ENCODE peak calls at places on chromosomes 3 and 15, in eight cellular contexts. B is HFF-Myc, X is kidney epithelial cell, E is AG10803, N is colonic mucosa, O is Panc1, Z is fibroblast of lung, I is cardiac fibroblast. T is an unnamed sample.

GRCh38 chr3:177358968-177359600 is 161.8 kb upstream of the TBL1XR1 start:
- DNase-seq in X (no peak), B (no peak), Z (no peak), O (peak; percentile 24), I (no peak), N (peak; percentile 86), E (no peak), T (no peak)

GRCh38 chr3:141905129-141905528 is 28.7 kb downstream of the ATP1B3 start:
- DNase-seq in B (no peak), O (no peak), X (no peak), E (peak; percentile 31), I (peak; percentile 22), N (no peak), Z (no peak), T (no peak)

GRCh38 chr15:77121599-77121998 is 50.7 kb upstream of the TSPAN3 start:
- DNase-seq in B (no peak), O (no peak), X (no peak), I (no peak), N (no peak), E (no peak), Z (no peak), T (no peak)

GRCh38 chr15:64774556-64775523 is 549 bp downstream of the RBPMS2 start:
- DNase-seq in O (no peak), N (no peak), X (no peak), B (no peak), I (no peak), Z (no peak), E (no peak), T (no peak)

GRCh38 chr15:26721231-26721630 is 51.6 kb downstream of the GABRB3 start:
- DNase-seq in X (no peak), E (no peak), O (no peak), N (no peak), B (no peak), I (no peak), Z (no peak), T (no peak)

GRCh38 chr15:57537072-57537471 is 54.6 kb upstream of the MYZAP start:
- DNase-seq in O (no peak), B (peak; percentile 75), I (peak; percentile 87), N (peak; percentile 40), X (peak; percentile 57), Z (peak; percentile 46), E (peak; percentile 92), T (no peak)

GRCh38 chr3:101384426-101384825 is 64.1 kb upstream of the IMPG2 start:
- DNase-seq in O (no peak), X (no peak), B (no peak), Z (no peak), I (no peak), E (no peak), N (no peak), T (no peak)

GRCh38 chr15:68511073-68511991 is 67.5 kb upstream of the CORO2B start:
- DNase-seq in E (peak; percentile 98), X (no peak), I (peak; percentile 97), B (no peak), Z (peak; percentile 48), N (no peak), O (no peak), T (no peak)

GRCh38 chr3:150783334-150783733 is 20.4 kb upstream of the SIAH2 start:
- DNase-seq in O (no peak), X (no peak), Z (no peak), N (no peak), B (no peak), E (peak; percentile 56), I (peak; percentile 22), T (no peak)

GRCh38 chr3:69439683-69440270 is 53.9 kb upstream of the FRMD4B start:
- DNase-seq in E (peak; percentile 36), X (no peak), Z (peak; percentile 59), N (no peak), B (no peak), I (peak; percentile 46), O (no peak), T (no peak)

GRCh38 chr3:124467980-124468902 is 262.0 kb upstream of the UMPS start:
- DNase-seq in E (peak; percentile 32), N (peak; percentile 60), Z (peak; percentile 52), I (peak; percentile 49), X (no peak), B (no peak), O (peak; percentile 33), T (no peak)

GRCh38 chr3:123660900-123661299 is 76.0 kb upstream of the HACD2 start:
- DNase-seq in O (no peak), X (peak; percentile 88), Z (peak; percentile 99), N (peak; percentile 90), I (peak; percentile 99), B (peak; percentile 73), E (peak; percentile 99), T (peak; percentile 50)

GRCh38 chr3:143442761-143443477 is 323.3 kb downstream of the CHST2 start:
- DNase-seq in X (no peak), B (no peak), O (no peak), I (peak; percentile 16), N (no peak), Z (no peak), E (no peak), T (no peak)

GRCh38 chr3:150968341-150968740 is 4.2 kb downstream of the CLRN1 start:
- DNase-seq in E (no peak), B (no peak), Z (no peak), X (no peak), O (no peak), N (no peak), I (no peak), T (no peak)

GRCh38 chr15:73493936-73494335 is 51.0 kb downstream of the REC114 start:
- DNase-seq in X (no peak), Z (no peak), I (no peak), B (no peak), O (no peak), N (no peak), E (no peak), T (no peak)

GRCh38 chr3:141275032-141275422 is 43.4 kb downstream of the PXYLP1 start:
- DNase-seq in N (no peak), X (peak; percentile 49), E (peak; percentile 33), Z (peak; percentile 24), B (no peak), O (no peak), I (peak; percentile 21), T (no peak)

GRCh38 chr3:33577588-33577987 is 137.4 kb upstream of the UBP1 start:
- DNase-seq in E (no peak), Z (no peak), B (no peak), I (no peak), X (no peak), N (no peak), O (no peak), T (no peak)

GRCh38 chr15:90915216-90915807 is 12.2 kb downstream of the MAN2A2 start:
- DNase-seq in I (no peak), B (no peak), O (no peak), X (no peak), E (no peak), Z (no peak), N (no peak), T (no peak)

GRCh38 chr3:112377418-112378071 is 44.6 kb downstream of the CD200 start:
- DNase-seq in X (no peak), O (no peak), E (no peak), Z (peak; percentile 64), I (peak; percentile 77), N (no peak), B (no peak), T (no peak)

GRCh38 chr15:96416934-96417759 is 86.6 kb downstream of the NR2F2 start:
- DNase-seq in N (no peak), Z (peak; percentile 44), O (no peak), I (peak; percentile 22), B (no peak), E (no peak), X (no peak), T (no peak)

GRCh38 chr3:106013971-106014370 is 145.2 kb upstream of the CBLB start:
- DNase-seq in E (peak; percentile 93), X (peak; percentile 83), O (peak; percentile 50), I (peak; percentile 66), Z (peak; percentile 94), B (peak; percentile 58), N (no peak), T (peak; percentile 50)

GRCh38 chr3:172939651-172940293 is 189.2 kb downstream of the ECT2 start:
- DNase-seq in O (no peak), I (peak; percentile 41), B (no peak), N (no peak), E (peak; percentile 1), X (no peak), Z (no peak), T (no peak)

GRCh38 chr3:17686613-17687012 is 55.8 kb downstream of the TBC1D5 start:
- DNase-seq in N (no peak), B (no peak), E (peak; percentile 24), I (peak; percentile 22), Z (peak; percentile 15), X (no peak), O (no peak), T (no peak)
- TF ChIP-seq CTCF in N (no peak), B (peak; percentile 7), E (peak; percentile 36), I (peak; percentile 27), Z (no peak), X (peak; percentile 12), O (peak; percentile 43), T (peak; percentile 38)

GRCh38 chr3:9136746-9137434 is 112.6 kb downstream of the SRGAP3 start:
- DNase-seq in O (no peak), X (no peak), N (no peak), I (no peak), Z (no peak), B (no peak), E (no peak), T (no peak)
- H3K4me3 ChIP-seq in O (no peak overlapping the region), X (no peak overlapping the region), N (no peak overlapping the region), I (no peak overlapping the region), Z (no peak overlapping the region), B (no peak overlapping the region), E (no peak overlapping the region), T (no peak overlapping the region)

GRCh38 chr3:55540579-55540978 is 53.5 kb upstream of the WNT5A start:
- DNase-seq in Z (no peak), I (no peak), B (no peak), X (no peak), N (no peak), O (no peak), E (no peak), T (no peak)
- TF ChIP-seq CTCF in Z (no peak), I (no peak), B (no peak), X (no peak), N (no peak), O (no peak), E (no peak), T (no peak)

GRCh38 chr3:116002240-116002639 is 378.9 kb downstream of the GAP43 start:
- DNase-seq in X (no peak), I (no peak), O (no peak), N (no peak), E (no peak), Z (no peak), B (no peak), T (no peak)

GRCh38 chr3:116001063-116001765 is 377.9 kb downstream of the GAP43 start:
- DNase-seq in Z (peak; percentile 17), X (no peak), B (no peak), I (peak; percentile 41), E (peak; percentile 57), N (no peak), O (no peak), T (no peak)

GRCh38 chr3:116005404-116005803 is 382.1 kb downstream of the GAP43 start:
- DNase-seq in O (peak; percentile 45), N (no peak), B (peak; percentile 63), X (peak; percentile 96), I (peak; percentile 95), Z (peak; percentile 89), E (peak; percentile 99), T (peak; percentile 97)

DNA sequence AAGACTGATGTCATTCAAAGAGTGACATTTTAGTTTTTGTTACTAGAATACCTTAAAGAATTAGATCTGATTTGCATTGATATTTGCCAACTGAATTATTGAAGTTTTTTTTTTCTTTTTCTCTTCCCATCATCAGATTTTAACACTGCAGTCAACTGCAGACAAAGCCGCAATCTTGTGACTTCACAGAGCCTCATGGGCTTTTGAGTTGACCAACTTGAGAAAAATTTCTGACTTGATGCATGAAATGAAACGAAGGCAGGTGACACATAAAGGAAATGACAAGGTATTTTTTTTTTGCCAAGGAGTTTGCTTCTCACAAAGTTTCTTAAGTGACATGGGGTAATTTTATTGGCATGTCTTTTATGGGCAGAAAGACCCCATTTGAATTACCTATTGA is 383.7 kb downstream of the GAP43 start:
- DNase-seq in X (no peak), E (no peak), I (no peak), N (no peak), O (no peak), Z (no peak), B (no peak), T (no peak)
- H3K4me3 ChIP-seq in X (no peak overlapping the region), E (no peak overlapping the region), I (no peak overlapping the region), N (no peak overlapping the region), O (no peak overlapping the region), Z (no peak overlapping the region), B (no peak overlapping the region), T (no peak overlapping the region)

T was measured in epithelial cell of proximal tubule.